ENCODE peak calls at places on chromosomes 7 and 10, in five cellular contexts. One of them, this sample, is unnamed.
A peak's percentile ranks its signal among the peaks of the same experiment; 100 is the strongest.

GRCh38 chr10:80204193-80204714 is 1.1 kb downstream of the ANXA11 start:
- DNase-seq in transverse colon: peak; percentile 89
- DNase-seq in lower leg skin: no peak
- DNase-seq in A549: peak; percentile 28
- DNase-seq in esophagus muscularis mucosa: no peak
- DNase-seq in this sample: no peak

GRCh38 chr7:79702116-79702515 is 248.6 kb upstream of the MAGI2 start:
- DNase-seq in transverse colon: no peak
- DNase-seq in lower leg skin: no peak
- DNase-seq in A549: no peak
- DNase-seq in esophagus muscularis mucosa: no peak
- DNase-seq in this sample: no peak

GRCh38 chr10:79056361-79056735 is 12.4 kb upstream of the ZMIZ1 start:
- DNase-seq in transverse colon: no peak
- DNase-seq in lower leg skin: peak; percentile 58
- DNase-seq in A549: no peak
- DNase-seq in esophagus muscularis mucosa: no peak
- DNase-seq in this sample: no peak

GRCh38 chr10:26408858-26409494 is 29.2 kb upstream of the APBB1IP start:
- DNase-seq in transverse colon: no peak
- DNase-seq in lower leg skin: no peak
- DNase-seq in A549: no peak
- DNase-seq in esophagus muscularis mucosa: no peak
- DNase-seq in this sample: no peak

GRCh38 chr10:103691723-103692380 is 163.5 kb downstream of the SH3PXD2A start:
- DNase-seq in transverse colon: no peak
- DNase-seq in lower leg skin: no peak
- DNase-seq in A549: no peak
- DNase-seq in esophagus muscularis mucosa: no peak
- DNase-seq in this sample: no peak

GRCh38 chr7:30697716-30698460 is 15.6 kb upstream of the CRHR2 start:
- DNase-seq in transverse colon: peak; percentile 51
- DNase-seq in lower leg skin: no peak
- DNase-seq in A549: no peak
- DNase-seq in esophagus muscularis mucosa: no peak
- DNase-seq in this sample: no peak

GRCh38 chr10:42753126-42753506 is 29.5 kb upstream of the BMS1 start:
- DNase-seq in transverse colon: peak; percentile 83
- DNase-seq in lower leg skin: peak; percentile 93
- DNase-seq in A549: peak; percentile 75
- DNase-seq in esophagus muscularis mucosa: no peak
- DNase-seq in this sample: peak; percentile 49

GRCh38 chr7:102433319-102434038 is at the start of gene ORAI2:
- DNase-seq in transverse colon: peak; percentile 84
- DNase-seq in lower leg skin: peak; percentile 95
- DNase-seq in A549: peak; percentile 51
- DNase-seq in esophagus muscularis mucosa: no peak
- DNase-seq in this sample: peak; percentile 50

GRCh38 chr7:94313926-94314325 is 80.8 kb upstream of the COL1A2 start:
- DNase-seq in transverse colon: no peak
- DNase-seq in lower leg skin: no peak
- DNase-seq in A549: no peak
- DNase-seq in esophagus muscularis mucosa: no peak
- DNase-seq in this sample: no peak

GRCh38 chr7:139043823-139044812 is 8.3 kb upstream of the ZC3HAV1L start:
- DNase-seq in transverse colon: peak; percentile 51
- DNase-seq in lower leg skin: no peak
- DNase-seq in A549: peak; percentile 58
- DNase-seq in esophagus muscularis mucosa: no peak
- DNase-seq in this sample: no peak

GRCh38 chr10:121615401-121615800 is 17.2 kb upstream of the FGFR2 start:
- DNase-seq in transverse colon: peak; percentile 15
- DNase-seq in lower leg skin: no peak
- DNase-seq in A549: no peak
- DNase-seq in esophagus muscularis mucosa: no peak
- DNase-seq in this sample: no peak

GRCh38 chr10:21171197-21171935 is 274.3 kb upstream of the NEBL start:
- DNase-seq in transverse colon: no peak
- DNase-seq in lower leg skin: no peak
- DNase-seq in A549: no peak
- DNase-seq in esophagus muscularis mucosa: no peak
- DNase-seq in this sample: no peak

GRCh38 chr10:129761981-129762956 is 201.8 kb downstream of the EBF3 start:
- DNase-seq in transverse colon: no peak
- DNase-seq in lower leg skin: peak; percentile 49
- DNase-seq in A549: no peak
- DNase-seq in esophagus muscularis mucosa: peak; percentile 66
- DNase-seq in this sample: no peak

GRCh38 chr7:142587578-142588191 is 161.6 kb upstream of the PRSS1 start:
- DNase-seq in transverse colon: no peak
- DNase-seq in lower leg skin: no peak
- DNase-seq in A549: peak; percentile 85
- DNase-seq in esophagus muscularis mucosa: no peak
- DNase-seq in this sample: no peak

DNA sequence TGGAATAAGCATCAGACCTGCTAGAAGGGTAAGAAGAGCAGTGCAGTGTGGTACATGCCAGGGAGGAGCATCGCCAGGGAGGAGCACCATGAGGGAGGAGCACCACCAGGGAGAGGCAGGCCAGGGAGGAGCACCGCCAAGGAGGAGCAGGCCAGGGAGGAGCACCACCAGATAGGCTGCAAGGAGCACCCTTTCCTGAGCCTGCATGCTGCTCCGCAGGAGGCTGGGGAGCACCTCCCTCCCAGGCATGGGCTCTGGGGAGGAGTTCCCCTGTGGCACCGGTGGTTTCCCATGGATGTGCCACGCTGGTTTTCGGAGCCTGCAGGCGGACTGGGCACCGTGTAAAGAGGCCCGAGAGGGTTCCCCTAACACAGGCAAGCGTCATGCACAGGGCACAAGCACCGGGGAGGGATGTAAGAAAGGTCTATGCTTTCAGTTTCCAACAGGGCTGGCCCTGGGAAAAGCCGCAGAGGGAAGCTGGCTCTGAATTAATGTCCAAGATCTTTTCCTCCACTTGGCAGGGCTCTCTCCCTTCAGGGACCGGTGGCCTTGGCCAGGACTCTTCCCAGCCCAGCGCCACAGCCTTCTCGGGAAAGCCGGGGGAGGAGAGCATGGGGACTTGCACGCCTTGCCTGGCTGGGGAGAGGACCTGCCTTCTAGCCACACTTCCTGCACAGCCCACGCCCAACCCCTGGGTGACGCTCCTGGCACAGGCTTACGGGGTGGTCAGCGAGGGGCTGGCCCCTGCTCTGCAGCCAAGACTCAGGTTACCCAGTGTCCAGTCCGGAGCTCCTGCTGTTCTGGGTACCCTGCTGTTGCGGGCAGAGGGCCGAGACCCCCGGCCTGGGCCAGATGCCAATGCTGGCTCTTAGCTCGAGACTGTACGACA is 11.5 kb upstream of the GPER1 start:
- DNase-seq in transverse colon: no peak
- DNase-seq in lower leg skin: no peak
- DNase-seq in A549: no peak
- DNase-seq in esophagus muscularis mucosa: no peak
- DNase-seq in this sample: no peak
- H3K4me3 ChIP-seq in transverse colon: no peak overlapping the region
- H3K4me3 ChIP-seq in lower leg skin: no peak overlapping the region
- H3K4me3 ChIP-seq in A549: no peak overlapping the region
- H3K4me3 ChIP-seq in esophagus muscularis mucosa: no peak overlapping the region
- H3K4me3 ChIP-seq in this sample: no peak overlapping the region

GRCh38 chr10:89701238-89702120 is at the start of gene KIF20B:
- DNase-seq in transverse colon: peak; percentile 96
- DNase-seq in lower leg skin: peak; percentile 99
- DNase-seq in A549: peak; percentile 96
- DNase-seq in esophagus muscularis mucosa: peak; percentile 98
- DNase-seq in this sample: peak; percentile 88
- TF ChIP-seq POLR2A in transverse colon: peak; percentile 75
- TF ChIP-seq POLR2A in lower leg skin: no peak
- TF ChIP-seq POLR2A in A549: peak; percentile 71
- TF ChIP-seq POLR2A in esophagus muscularis mucosa: no peak
- TF ChIP-seq POLR2A in this sample: no peak

GRCh38 chr10:108812296-108812695 is 1111.0 kb downstream of the XPNPEP1 start:
- DNase-seq in transverse colon: no peak
- DNase-seq in lower leg skin: no peak
- DNase-seq in A549: no peak
- DNase-seq in esophagus muscularis mucosa: no peak
- DNase-seq in this sample: no peak
- H3K4me3 ChIP-seq in transverse colon: no peak overlapping the region
- H3K4me3 ChIP-seq in lower leg skin: no peak overlapping the region
- H3K4me3 ChIP-seq in A549: no peak overlapping the region
- H3K4me3 ChIP-seq in esophagus muscularis mucosa: no peak overlapping the region
- H3K4me3 ChIP-seq in this sample: no peak overlapping the region

GRCh38 chr7:99404977-99405320 is 3.4 kb downstream of the PDAP1 start:
- DNase-seq in transverse colon: no peak
- DNase-seq in lower leg skin: no peak
- DNase-seq in A549: no peak
- DNase-seq in esophagus muscularis mucosa: no peak
- DNase-seq in this sample: no peak
- TF ChIP-seq POLR2A in transverse colon: no peak
- TF ChIP-seq POLR2A in lower leg skin: no peak
- TF ChIP-seq POLR2A in A549: no peak
- TF ChIP-seq POLR2A in esophagus muscularis mucosa: no peak
- TF ChIP-seq POLR2A in this sample: no peak

DNA sequence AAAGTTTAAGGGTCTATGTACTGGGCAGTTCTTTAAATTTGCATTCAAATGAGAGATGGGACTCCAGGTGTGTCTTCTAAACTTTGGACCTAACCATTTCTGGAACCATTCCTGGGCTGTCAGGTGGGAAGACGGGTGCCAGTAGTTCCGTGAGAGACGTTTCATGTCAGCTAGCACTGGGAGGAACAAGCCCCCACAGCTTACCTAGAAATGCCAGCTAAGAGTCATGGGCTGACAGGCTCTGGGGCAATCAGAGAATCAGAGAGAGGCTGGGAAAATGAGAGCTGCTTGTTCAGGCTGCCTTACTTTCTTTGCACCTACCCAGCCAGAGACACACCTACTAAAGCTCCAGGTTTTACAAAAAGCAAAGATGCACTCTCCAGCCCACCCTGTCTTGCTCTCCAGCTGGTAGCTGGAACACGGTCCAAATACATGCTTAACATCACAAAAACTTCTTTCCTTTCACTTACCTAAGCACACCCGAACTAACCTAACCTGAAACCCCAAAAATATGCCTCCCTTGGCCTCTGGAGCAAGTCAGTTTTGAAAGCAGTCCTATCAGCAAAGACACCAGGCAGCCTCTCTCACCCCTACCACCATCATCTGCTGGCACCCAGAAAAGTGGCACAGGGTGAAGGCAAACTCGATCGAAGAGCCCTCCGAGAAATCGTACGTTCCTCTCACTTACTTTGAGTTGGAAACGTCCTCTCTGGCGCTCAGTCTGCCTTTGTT is 616 bp downstream of the PTN start:
- DNase-seq in transverse colon: no peak
- DNase-seq in lower leg skin: no peak
- DNase-seq in A549: no peak
- DNase-seq in esophagus muscularis mucosa: no peak
- DNase-seq in this sample: no peak
- H3K4me3 ChIP-seq in transverse colon: peak overlapping the region; percentile 27
- H3K4me3 ChIP-seq in lower leg skin: no peak overlapping the region
- H3K4me3 ChIP-seq in A549: no peak overlapping the region
- H3K4me3 ChIP-seq in esophagus muscularis mucosa: peak overlapping the region; percentile 44
- H3K4me3 ChIP-seq in this sample: peak overlapping the region; percentile 41

GRCh38 chr10:114783686-114784085 is 37.9 kb upstream of the FHIP2A start:
- DNase-seq in transverse colon: no peak
- DNase-seq in lower leg skin: no peak
- DNase-seq in A549: no peak
- DNase-seq in esophagus muscularis mucosa: no peak
- DNase-seq in this sample: no peak

GRCh38 chr10:114779803-114780609 is 41.6 kb upstream of the FHIP2A start:
- DNase-seq in transverse colon: peak; percentile 16
- DNase-seq in lower leg skin: no peak
- DNase-seq in A549: peak; percentile 88
- DNase-seq in esophagus muscularis mucosa: no peak
- DNase-seq in this sample: no peak

GRCh38 chr10:114780610-114781184 is 40.9 kb upstream of the FHIP2A start:
- DNase-seq in transverse colon: no peak
- DNase-seq in lower leg skin: no peak
- DNase-seq in A549: no peak
- DNase-seq in esophagus muscularis mucosa: no peak
- DNase-seq in this sample: no peak

GRCh38 chr10:114777415-114777814 is 44.2 kb upstream of the FHIP2A start:
- DNase-seq in transverse colon: no peak
- DNase-seq in lower leg skin: no peak
- DNase-seq in A549: no peak
- DNase-seq in esophagus muscularis mucosa: no peak
- DNase-seq in this sample: no peak

DNA sequence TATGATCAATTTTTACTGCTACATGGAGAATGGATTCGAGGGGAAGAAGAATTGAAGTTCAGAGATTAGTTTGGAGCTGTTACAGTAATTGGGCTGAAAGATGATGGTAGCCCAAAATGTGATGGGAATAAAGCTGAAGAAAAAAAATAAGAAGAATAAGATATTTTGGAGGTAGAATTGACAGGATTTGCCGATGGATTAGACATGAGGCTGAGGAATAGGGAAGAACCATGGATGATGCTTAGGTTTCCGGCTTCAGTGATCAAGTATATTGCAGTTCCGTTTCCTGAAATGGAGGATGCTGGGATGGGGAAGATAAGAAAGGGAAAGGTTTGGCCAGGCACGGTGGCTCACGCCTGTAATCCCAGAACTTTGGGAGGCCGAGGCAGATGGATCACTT is 38.9 kb upstream of the FHIP2A start:
- DNase-seq in transverse colon: no peak
- DNase-seq in lower leg skin: no peak
- DNase-seq in A549: no peak
- DNase-seq in esophagus muscularis mucosa: no peak
- DNase-seq in this sample: no peak
- TF ChIP-seq POLR2A in transverse colon: no peak
- TF ChIP-seq POLR2A in lower leg skin: no peak
- TF ChIP-seq POLR2A in A549: no peak
- TF ChIP-seq POLR2A in esophagus muscularis mucosa: no peak
- TF ChIP-seq POLR2A in this sample: no peak

DNA sequence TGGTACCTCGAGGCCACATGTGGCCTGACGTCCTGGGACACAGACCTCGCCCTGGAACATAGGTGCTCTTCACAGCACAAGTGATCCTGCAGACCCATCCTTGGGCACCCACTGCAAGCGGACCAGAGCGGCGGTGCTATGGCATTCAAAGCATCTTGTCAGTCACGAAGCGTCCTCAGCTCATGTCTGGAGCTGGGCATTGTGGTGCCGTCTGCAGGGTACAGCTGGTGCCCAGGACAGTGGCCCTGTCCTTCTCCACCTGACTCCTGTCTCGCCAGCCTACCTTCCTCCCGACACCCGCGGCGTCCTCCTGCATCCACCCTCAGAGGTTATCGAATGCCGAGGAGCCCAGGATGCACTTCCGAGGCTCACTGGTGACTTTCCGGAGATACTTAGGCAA is 26.5 kb downstream of the ADGRA1 start:
- DNase-seq in transverse colon: no peak
- DNase-seq in lower leg skin: no peak
- DNase-seq in A549: no peak
- DNase-seq in esophagus muscularis mucosa: no peak
- DNase-seq in this sample: no peak
- H3K4me3 ChIP-seq in transverse colon: no peak overlapping the region
- H3K4me3 ChIP-seq in lower leg skin: no peak overlapping the region
- H3K4me3 ChIP-seq in A549: no peak overlapping the region
- H3K4me3 ChIP-seq in esophagus muscularis mucosa: no peak overlapping the region
- H3K4me3 ChIP-seq in this sample: no peak overlapping the region

GRCh38 chr7:66497346-66497745 is 131.3 kb upstream of the KCTD7 start:
- DNase-seq in transverse colon: no peak
- DNase-seq in lower leg skin: no peak
- DNase-seq in A549: no peak
- DNase-seq in esophagus muscularis mucosa: no peak
- DNase-seq in this sample: no peak

GRCh38 chr7:66493235-66494181 is 135.2 kb upstream of the KCTD7 start:
- DNase-seq in transverse colon: peak; percentile 98
- DNase-seq in lower leg skin: peak; percentile 99
- DNase-seq in A549: peak; percentile 99
- DNase-seq in esophagus muscularis mucosa: peak; percentile 99
- DNase-seq in this sample: peak; percentile 96
- TF ChIP-seq POLR2A in transverse colon: peak; percentile 94
- TF ChIP-seq POLR2A in lower leg skin: peak; percentile 68
- TF ChIP-seq POLR2A in A549: peak; percentile 96
- TF ChIP-seq POLR2A in esophagus muscularis mucosa: peak; percentile 77
- TF ChIP-seq POLR2A in this sample: peak; percentile 99